ENCODE peak calls at places on chromosomes 2 and 18, in nine cellular contexts. T is H7; Z is CD4-positive, CD25-positive, alpha-beta regulatory T cell; J is NCI-H2081; Y is COR-L47; S is amniotic stem cell; G is NCI-H1417; X is GM04504; N is adipocyte. K is an unnamed sample.

GRCh38 chr18:63890950-63891304 is 3.4 kb downstream of the SERPINB2 start:
- DNase-seq in N (peak), Z (no peak), Y (peak), S (no peak), J (no peak), T (no peak), X (no peak), G (peak), K (no peak)

GRCh38 chr18:48790869-48791635 is 159.7 kb downstream of the SMAD7 start:
- DNase-seq in T (no peak), G (no peak), Y (no peak), J (no peak), Z (no peak), X (no peak), S (no peak), N (no peak), K (no peak)

GRCh38 chr18:22847392-22847791 is 85.7 kb upstream of the RBBP8 start:
- DNase-seq in Y (no peak), T (no peak), Z (no peak), G (no peak), N (peak), J (no peak), X (no peak), S (no peak), K (no peak)

GRCh38 chr2:146697307-146697706 is 1147.5 kb upstream of the ACVR2A start:
- DNase-seq in J (no peak), X (no peak), S (no peak), Z (no peak), N (no peak), Y (no peak), G (no peak), T (no peak), K (no peak)

GRCh38 chr2:20382965-20383800 is 32.5 kb upstream of the PUM2 start:
- DNase-seq in J (peak), Y (no peak), T (no peak), G (no peak), N (peak), S (no peak), X (peak), Z (no peak), K (no peak)

GRCh38 chr2:141611-142010 is 95.3 kb upstream of the FAM110C start:
- DNase-seq in Y (no peak), T (no peak), Z (no peak), G (no peak), X (no peak), N (no peak), J (no peak), S (no peak), K (no peak)

GRCh38 chr2:212005077-212005671 is 533.4 kb downstream of the ERBB4 start:
- DNase-seq in S (peak), Y (peak), X (no peak), Z (no peak), T (peak), G (peak), J (peak), N (peak), K (peak)

GRCh38 chr2:202883987-202884675 is 12.6 kb upstream of the ICA1L start:
- DNase-seq in Y (no peak), S (no peak), G (no peak), N (no peak), Z (no peak), T (no peak), J (no peak), X (no peak), K (no peak)

GRCh38 chr2:71614976-71615768 is 161.8 kb downstream of the DYSF start:
- DNase-seq in Z (no peak), N (no peak), X (peak), T (peak), S (no peak), J (no peak), Y (no peak), G (no peak), K (no peak)

GRCh38 chr2:144938308-144938709 is 418.4 kb upstream of the ZEB2 start:
- DNase-seq in T (no peak), N (peak), X (peak), Y (no peak), G (no peak), Z (no peak), S (peak), J (no peak), K (no peak)

GRCh38 chr2:9153589-9153988 is 53.0 kb upstream of the ASAP2 start:
- DNase-seq in G (no peak), S (no peak), N (peak), J (no peak), T (no peak), X (no peak), Y (no peak), Z (no peak), K (no peak)

GRCh38 chr18:74402806-74403433 is 54.2 kb downstream of the DIPK1C start:
- DNase-seq in S (no peak), Z (no peak), Y (no peak), X (no peak), T (no peak), J (no peak), N (no peak), G (no peak), K (peak)

GRCh38 chr2:215831296-215831913 is 181.9 kb downstream of the MREG start:
- DNase-seq in S (no peak), Z (no peak), T (no peak), G (no peak), X (no peak), N (peak), Y (no peak), J (no peak), K (no peak)

GRCh38 chr2:154293864-154294263 is 404.6 kb upstream of the KCNJ3 start:
- DNase-seq in T (no peak), S (no peak), Y (no peak), Z (no peak), J (no peak), X (no peak), G (no peak), N (no peak), K (no peak)

GRCh38 chr2:182668671-182669070 is 47.4 kb upstream of the DNAJC10 start:
- DNase-seq in Y (peak), N (no peak), J (peak), T (no peak), Z (no peak), G (peak), X (no peak), S (no peak), K (no peak)

GRCh38 chr2:217086038-217086522 is 226.2 kb upstream of the TNP1 start:
- DNase-seq in G (no peak), T (no peak), X (no peak), N (peak), J (no peak), Z (no peak), S (no peak), Y (no peak), K (no peak)

GRCh38 chr2:195214072-195214471 is 443.0 kb upstream of the SLC39A10 start:
- DNase-seq in T (no peak), S (no peak), N (no peak), G (no peak), Y (no peak), J (no peak), X (no peak), Z (no peak), K (no peak)

GRCh38 chr2:236177604-236177966 is 9.4 kb upstream of the GBX2 start:
- DNase-seq in Z (no peak), J (peak), N (peak), T (peak), X (no peak), Y (no peak), G (peak), S (no peak), K (peak)

GRCh38 chr2:11865378-11865777 is 118.9 kb downstream of the LPIN1 start:
- DNase-seq in X (no peak), G (no peak), Z (no peak), Y (no peak), S (no peak), N (no peak), J (no peak), T (no peak), K (no peak)

GRCh38 chr2:42053791-42054656 is 6.2 kb downstream of the PKDCC start:
- DNase-seq in Z (no peak), Y (no peak), S (no peak), T (no peak), J (no peak), G (no peak), X (no peak), N (no peak), K (no peak)

GRCh38 chr2:219497495-219498279 is 1.0 kb upstream of the GMPPA start:
- DNase-seq in N (peak), X (peak), G (no peak), Y (peak), J (no peak), Z (peak), T (peak), S (peak), K (peak)

GRCh38 chr2:71667256-71668182 is 214.2 kb downstream of the DYSF start:
- DNase-seq in T (peak), S (no peak), Z (no peak), N (no peak), G (no peak), J (no peak), X (no peak), Y (no peak), K (no peak)